ENCODE peak calls at places on chromosomes 11 and 22, in nine cellular contexts. One of them, this sample, is unnamed.

GRCh38 chr11:9761441-9761945 is 97.6 kb downstream of the SWAP70 start:
- DNase-seq in uterus: no peak
- DNase-seq in neural crest cell: no peak
- DNase-seq in Calu3: no peak
- DNase-seq in neural progenitor cell: no peak
- DNase-seq in AG04450: no peak
- DNase-seq in A673: no peak
- DNase-seq in lower leg skin: peak
- DNase-seq in H9: no peak
- DNase-seq in this sample: no peak

GRCh38 chr22:46064236-46064965 is 85.9 kb upstream of the PPARA start:
- DNase-seq in uterus: peak
- DNase-seq in neural crest cell: no peak
- DNase-seq in Calu3: peak
- DNase-seq in neural progenitor cell: no peak
- DNase-seq in AG04450: no peak
- DNase-seq in A673: no peak
- DNase-seq in lower leg skin: peak
- DNase-seq in H9: peak
- DNase-seq in this sample: no peak

GRCh38 chr11:71133946-71134345 is 118.4 kb downstream of the SHANK2 start:
- DNase-seq in uterus: no peak
- DNase-seq in neural crest cell: no peak
- DNase-seq in Calu3: no peak
- DNase-seq in neural progenitor cell: no peak
- DNase-seq in AG04450: no peak
- DNase-seq in A673: no peak
- DNase-seq in lower leg skin: no peak
- DNase-seq in H9: no peak
- DNase-seq in this sample: no peak

GRCh38 chr22:29798318-29798717 is 31.1 kb downstream of the UQCR10 start:
- DNase-seq in uterus: no peak
- DNase-seq in neural crest cell: no peak
- DNase-seq in Calu3: no peak
- DNase-seq in neural progenitor cell: no peak
- DNase-seq in AG04450: no peak
- DNase-seq in A673: no peak
- DNase-seq in lower leg skin: no peak
- DNase-seq in H9: no peak
- DNase-seq in this sample: no peak

GRCh38 chr11:116051494-116051893 is 547.3 kb upstream of the CADM1 start:
- DNase-seq in uterus: no peak
- DNase-seq in neural crest cell: no peak
- DNase-seq in Calu3: no peak
- DNase-seq in neural progenitor cell: no peak
- DNase-seq in AG04450: no peak
- DNase-seq in A673: no peak
- DNase-seq in lower leg skin: no peak
- DNase-seq in H9: peak
- DNase-seq in this sample: no peak

GRCh38 chr11:2662024-2662312 is 37.8 kb downstream of the KCNQ1OT1 start:
- DNase-seq in uterus: no peak
- DNase-seq in neural crest cell: no peak
- DNase-seq in Calu3: no peak
- DNase-seq in neural progenitor cell: no peak
- DNase-seq in AG04450: no peak
- DNase-seq in A673: no peak
- DNase-seq in lower leg skin: no peak
- DNase-seq in H9: no peak
- DNase-seq in this sample: no peak

GRCh38 chr22:45284705-45285305 is at the start of gene UPK3A:
- DNase-seq in uterus: peak
- DNase-seq in neural crest cell: peak
- DNase-seq in Calu3: peak
- DNase-seq in neural progenitor cell: peak
- DNase-seq in AG04450: no peak
- DNase-seq in A673: no peak
- DNase-seq in lower leg skin: no peak
- DNase-seq in H9: peak
- DNase-seq in this sample: no peak

GRCh38 chr11:43548921-43549320 is 131.6 kb upstream of the HSD17B12 start:
- DNase-seq in uterus: no peak
- DNase-seq in neural crest cell: no peak
- DNase-seq in Calu3: no peak
- DNase-seq in neural progenitor cell: no peak
- DNase-seq in AG04450: no peak
- DNase-seq in A673: no peak
- DNase-seq in lower leg skin: no peak
- DNase-seq in H9: no peak
- DNase-seq in this sample: no peak

GRCh38 chr22:33867118-33867863 is 53.0 kb downstream of the LARGE1 start:
- DNase-seq in uterus: peak
- DNase-seq in neural crest cell: no peak
- DNase-seq in Calu3: no peak
- DNase-seq in neural progenitor cell: no peak
- DNase-seq in AG04450: no peak
- DNase-seq in A673: no peak
- DNase-seq in lower leg skin: no peak
- DNase-seq in H9: no peak
- DNase-seq in this sample: no peak

GRCh38 chr11:2883717-2884423 is 1.7 kb downstream of the CDKN1C start:
- DNase-seq in uterus: no peak
- DNase-seq in neural crest cell: no peak
- DNase-seq in Calu3: no peak
- DNase-seq in neural progenitor cell: peak
- DNase-seq in AG04450: no peak
- DNase-seq in A673: no peak
- DNase-seq in lower leg skin: no peak
- DNase-seq in H9: no peak
- DNase-seq in this sample: no peak

GRCh38 chr11:128766687-128767086 is 72.8 kb downstream of the FLI1 start:
- DNase-seq in uterus: peak
- DNase-seq in neural crest cell: no peak
- DNase-seq in Calu3: no peak
- DNase-seq in neural progenitor cell: no peak
- DNase-seq in AG04450: no peak
- DNase-seq in A673: no peak
- DNase-seq in lower leg skin: no peak
- DNase-seq in H9: no peak
- DNase-seq in this sample: no peak

GRCh38 chr22:31296258-31296657 is 4.0 kb upstream of the PIK3IP1 start:
- DNase-seq in uterus: no peak
- DNase-seq in neural crest cell: no peak
- DNase-seq in Calu3: no peak
- DNase-seq in neural progenitor cell: no peak
- DNase-seq in AG04450: no peak
- DNase-seq in A673: no peak
- DNase-seq in lower leg skin: no peak
- DNase-seq in H9: no peak
- DNase-seq in this sample: no peak

GRCh38 chr11:119488256-119488995 is 65.5 kb upstream of the THY1 start:
- DNase-seq in uterus: no peak
- DNase-seq in neural crest cell: no peak
- DNase-seq in Calu3: no peak
- DNase-seq in neural progenitor cell: no peak
- DNase-seq in AG04450: no peak
- DNase-seq in A673: no peak
- DNase-seq in lower leg skin: peak
- DNase-seq in H9: peak
- DNase-seq in this sample: no peak

GRCh38 chr22:50010676-50011446 is 1.7 kb downstream of the IL17REL start:
- DNase-seq in uterus: no peak
- DNase-seq in neural crest cell: no peak
- DNase-seq in Calu3: no peak
- DNase-seq in neural progenitor cell: no peak
- DNase-seq in AG04450: no peak
- DNase-seq in A673: no peak
- DNase-seq in lower leg skin: no peak
- DNase-seq in H9: peak
- DNase-seq in this sample: peak

GRCh38 chr22:38973289-38974169 is 8.6 kb upstream of the APOBEC3B start:
- DNase-seq in uterus: no peak
- DNase-seq in neural crest cell: peak
- DNase-seq in Calu3: peak
- DNase-seq in neural progenitor cell: peak
- DNase-seq in AG04450: no peak
- DNase-seq in A673: peak
- DNase-seq in lower leg skin: no peak
- DNase-seq in H9: peak
- DNase-seq in this sample: no peak

GRCh38 chr11:29333993-29334780 is 682.6 kb downstream of the KCNA4 start:
- DNase-seq in uterus: no peak
- DNase-seq in neural crest cell: no peak
- DNase-seq in Calu3: peak
- DNase-seq in neural progenitor cell: peak
- DNase-seq in AG04450: peak
- DNase-seq in A673: peak
- DNase-seq in lower leg skin: no peak
- DNase-seq in H9: peak
- DNase-seq in this sample: peak

GRCh38 chr11:16771350-16772140 is 33.1 kb downstream of the C11orf58 start:
- DNase-seq in uterus: no peak
- DNase-seq in neural crest cell: no peak
- DNase-seq in Calu3: no peak
- DNase-seq in neural progenitor cell: no peak
- DNase-seq in AG04450: no peak
- DNase-seq in A673: no peak
- DNase-seq in lower leg skin: peak
- DNase-seq in H9: no peak
- DNase-seq in this sample: no peak

DNA sequence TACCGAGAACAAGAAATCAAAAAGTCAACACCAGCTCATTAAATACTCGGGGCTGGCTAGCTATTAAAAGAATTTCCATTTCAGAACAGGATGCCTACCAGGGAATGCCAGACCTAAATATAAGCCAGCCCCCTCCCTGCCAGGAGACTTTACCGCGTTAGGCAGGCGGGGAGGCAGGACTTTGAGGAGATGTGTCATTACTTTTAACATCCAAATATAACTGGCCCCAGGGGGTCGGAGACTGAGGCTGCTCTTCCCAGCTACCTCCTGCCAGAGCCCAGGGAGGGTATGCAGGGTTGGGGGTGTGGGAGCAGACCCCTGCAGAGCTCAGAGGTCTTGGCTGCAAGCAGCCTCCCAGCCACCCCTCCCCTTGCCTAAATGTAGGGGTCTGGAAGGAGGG is 183.5 kb downstream of the DSCAML1 start:
- DNase-seq in uterus: no peak
- DNase-seq in neural crest cell: no peak
- DNase-seq in Calu3: no peak
- DNase-seq in neural progenitor cell: peak
- DNase-seq in AG04450: no peak
- DNase-seq in A673: peak
- DNase-seq in lower leg skin: no peak
- DNase-seq in H9: peak
- DNase-seq in this sample: no peak
- TF ChIP-seq CTCF in uterus: no peak
- TF ChIP-seq CTCF in neural crest cell: no peak
- TF ChIP-seq CTCF in Calu3: no peak
- TF ChIP-seq CTCF in neural progenitor cell: no peak
- TF ChIP-seq CTCF in AG04450: no peak
- TF ChIP-seq CTCF in A673: no peak
- TF ChIP-seq CTCF in lower leg skin: no peak
- TF ChIP-seq CTCF in H9: no peak
- TF ChIP-seq CTCF in this sample: no peak

DNA sequence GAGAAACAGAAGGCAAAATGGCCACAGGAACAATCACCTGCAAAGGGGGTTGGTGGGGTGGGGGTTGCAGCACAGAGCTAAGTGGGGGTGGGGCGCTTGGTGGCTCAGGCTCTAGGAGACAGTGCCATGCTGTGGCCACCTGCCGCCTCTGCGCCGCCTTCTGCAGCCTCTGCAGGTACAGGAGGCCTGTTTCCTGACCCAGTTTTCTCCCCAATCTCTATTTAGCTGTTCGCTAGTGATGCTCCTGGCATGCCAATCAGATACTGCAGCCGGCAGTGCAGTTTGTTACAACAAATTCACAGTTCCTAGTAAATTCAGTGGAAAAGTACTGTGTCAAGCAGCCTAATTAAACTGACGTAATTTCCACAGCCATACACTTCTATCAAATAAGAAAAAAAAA is 106.4 kb downstream of the SERGEF start:
- DNase-seq in uterus: no peak
- DNase-seq in neural crest cell: no peak
- DNase-seq in Calu3: peak
- DNase-seq in neural progenitor cell: peak
- DNase-seq in AG04450: no peak
- DNase-seq in A673: no peak
- DNase-seq in lower leg skin: no peak
- DNase-seq in H9: peak
- DNase-seq in this sample: no peak
- TF ChIP-seq CTCF in uterus: no peak
- TF ChIP-seq CTCF in neural crest cell: peak
- TF ChIP-seq CTCF in Calu3: peak
- TF ChIP-seq CTCF in neural progenitor cell: peak
- TF ChIP-seq CTCF in AG04450: no peak
- TF ChIP-seq CTCF in A673: peak
- TF ChIP-seq CTCF in lower leg skin: no peak
- TF ChIP-seq CTCF in H9: peak
- TF ChIP-seq CTCF in this sample: peak

DNA sequence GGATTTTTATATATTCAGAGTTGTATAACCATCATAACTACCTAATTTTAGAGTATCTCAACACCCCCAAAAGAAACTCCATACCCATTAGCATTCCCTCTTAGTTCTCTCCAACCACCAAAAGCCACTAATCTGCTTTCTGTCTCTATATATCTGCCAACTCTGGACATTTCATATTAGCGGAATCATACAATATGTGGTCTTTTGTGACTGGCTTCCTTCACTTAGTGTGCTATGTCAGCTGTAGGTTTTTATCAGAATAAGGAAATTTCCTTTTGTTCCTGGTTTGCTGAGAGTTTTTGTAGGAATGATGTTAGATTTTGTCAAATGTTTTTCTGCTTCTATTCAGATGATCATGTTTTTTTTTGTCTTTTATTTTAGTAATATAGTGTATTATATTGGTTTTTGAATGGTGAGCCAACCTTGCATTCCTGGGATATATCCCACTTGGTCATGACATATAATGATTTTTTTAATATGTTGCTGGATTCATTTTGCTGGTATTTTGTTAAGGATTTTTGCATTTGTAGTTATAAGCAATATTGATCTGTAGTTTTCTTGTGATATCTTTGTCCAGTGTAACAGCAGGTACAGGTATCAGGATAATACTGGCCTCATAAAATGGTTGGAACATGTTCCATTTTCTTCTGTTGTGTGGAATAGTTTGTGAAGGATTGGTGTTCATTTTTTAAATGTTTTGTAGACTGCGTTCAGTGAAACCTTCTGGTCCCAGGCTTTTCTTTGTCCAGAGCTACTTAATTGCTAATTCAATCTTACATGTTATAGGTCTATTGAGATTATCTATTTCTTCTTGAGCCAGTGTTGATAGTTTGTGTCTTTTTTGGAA is 16.8 kb downstream of the DGCR8 start:
- DNase-seq in uterus: no peak
- DNase-seq in neural crest cell: no peak
- DNase-seq in Calu3: no peak
- DNase-seq in neural progenitor cell: no peak
- DNase-seq in AG04450: no peak
- DNase-seq in A673: no peak
- DNase-seq in lower leg skin: no peak
- DNase-seq in H9: no peak
- DNase-seq in this sample: no peak
- TF ChIP-seq CTCF in uterus: no peak
- TF ChIP-seq CTCF in neural crest cell: no peak
- TF ChIP-seq CTCF in Calu3: no peak
- TF ChIP-seq CTCF in neural progenitor cell: no peak
- TF ChIP-seq CTCF in AG04450: no peak
- TF ChIP-seq CTCF in A673: no peak
- TF ChIP-seq CTCF in lower leg skin: no peak
- TF ChIP-seq CTCF in H9: no peak
- TF ChIP-seq CTCF in this sample: no peak

GRCh38 chr11:69186316-69187266 is 30.9 kb downstream of the SMIM38 start:
- DNase-seq in uterus: no peak
- DNase-seq in neural crest cell: no peak
- DNase-seq in Calu3: no peak
- DNase-seq in neural progenitor cell: peak
- DNase-seq in AG04450: no peak
- DNase-seq in A673: no peak
- DNase-seq in lower leg skin: no peak
- DNase-seq in H9: no peak
- DNase-seq in this sample: no peak
- TF ChIP-seq CTCF in uterus: no peak
- TF ChIP-seq CTCF in neural crest cell: no peak
- TF ChIP-seq CTCF in Calu3: no peak
- TF ChIP-seq CTCF in neural progenitor cell: no peak
- TF ChIP-seq CTCF in AG04450: no peak
- TF ChIP-seq CTCF in A673: no peak
- TF ChIP-seq CTCF in lower leg skin: no peak
- TF ChIP-seq CTCF in H9: peak
- TF ChIP-seq CTCF in this sample: no peak